ENCODE peak calls at places on chromosome 1, in four cellular contexts. D is GM12878, F is K562, I is HepG2. H is an unnamed sample.

GRCh38 chr1:45009956-45010854 is 919 bp downstream of the HECTD3 start:
- DNase-seq in F (peak), D (no peak), I (no peak), H (no peak)

GRCh38 chr1:44775930-44776748 is 799 bp downstream of the RPS8 start:
- DNase-seq in F (peak), I (no peak), D (no peak), H (no peak)

GRCh38 chr1:174023438-174023837 is 1.3 kb upstream of the RC3H1 start:
- DNase-seq in I (no peak), F (peak), D (no peak), H (no peak)

GRCh38 chr1:218683224-218683623 is 338.1 kb downstream of the TGFB2 start:
- DNase-seq in D (no peak), I (no peak), F (no peak), H (no peak)

GRCh38 chr1:110816945-110817344 is 56.0 kb upstream of the CD53 start:
- DNase-seq in D (no peak), I (no peak), F (no peak), H (no peak)

GRCh38 chr1:11784993-11785769 is 20.6 kb downstream of the MTHFR start:
- DNase-seq in D (no peak), I (peak), F (peak), H (peak)

GRCh38 chr1:116983112-116983511 is 18.4 kb upstream of the CD101 start:
- DNase-seq in D (no peak), I (no peak), F (no peak), H (no peak)

GRCh38 chr1:51293898-51294515 is 36.4 kb downstream of the TTC39A start:
- DNase-seq in D (no peak), I (no peak), F (no peak), H (no peak)

GRCh38 chr1:172024516-172024915 is 183.2 kb downstream of the DNM3 start:
- DNase-seq in F (no peak), D (no peak), I (no peak), H (no peak)

GRCh38 chr1:54804471-54805132 is 3.5 kb upstream of the TTC22 start:
- DNase-seq in I (no peak), F (no peak), D (no peak), H (no peak)
- TF ChIP-seq POLR2A in I (no peak), F (no peak), D (no peak), H (no peak)

DNA sequence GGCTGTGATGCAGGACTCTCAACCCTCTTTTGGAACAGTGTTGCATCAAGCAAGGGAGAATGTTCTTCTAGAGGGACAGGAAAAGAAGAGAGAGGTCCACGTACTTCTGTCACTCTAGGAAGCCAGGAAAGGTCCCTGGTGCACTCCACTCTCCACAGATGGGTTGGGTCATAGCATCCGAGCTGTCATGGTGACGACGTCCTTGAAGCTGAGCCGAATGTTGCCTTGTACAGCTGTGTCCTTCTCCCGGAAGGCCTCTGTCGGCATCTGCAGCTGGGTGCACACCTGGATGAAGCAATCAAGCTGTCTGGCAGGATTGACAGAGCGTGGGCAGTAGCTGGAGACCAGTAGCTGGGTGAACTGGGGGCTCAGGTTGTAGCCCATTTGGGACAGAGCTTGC is 12.5 kb downstream of the MDM4 start:
- DNase-seq in D (no peak), I (no peak), F (no peak), H (no peak)
- TF ChIP-seq CBX5 in D (no peak), I (no peak), F (no peak), H (no peak)

GRCh38 chr1:15523922-15524282 is at the start of gene CASP9:
- DNase-seq in F (no peak), D (no peak), I (no peak), H (no peak)
- TF ChIP-seq POLR2A in F (peak), D (peak), I (peak), H (peak)

GRCh38 chr1:37765937-37766664 is 1.2 kb upstream of the EPHA10 start:
- DNase-seq in I (no peak), F (peak), D (no peak), H (peak)
- TF ChIP-seq CBX5 in I (no peak), F (no peak), D (no peak), H (no peak)

DNA sequence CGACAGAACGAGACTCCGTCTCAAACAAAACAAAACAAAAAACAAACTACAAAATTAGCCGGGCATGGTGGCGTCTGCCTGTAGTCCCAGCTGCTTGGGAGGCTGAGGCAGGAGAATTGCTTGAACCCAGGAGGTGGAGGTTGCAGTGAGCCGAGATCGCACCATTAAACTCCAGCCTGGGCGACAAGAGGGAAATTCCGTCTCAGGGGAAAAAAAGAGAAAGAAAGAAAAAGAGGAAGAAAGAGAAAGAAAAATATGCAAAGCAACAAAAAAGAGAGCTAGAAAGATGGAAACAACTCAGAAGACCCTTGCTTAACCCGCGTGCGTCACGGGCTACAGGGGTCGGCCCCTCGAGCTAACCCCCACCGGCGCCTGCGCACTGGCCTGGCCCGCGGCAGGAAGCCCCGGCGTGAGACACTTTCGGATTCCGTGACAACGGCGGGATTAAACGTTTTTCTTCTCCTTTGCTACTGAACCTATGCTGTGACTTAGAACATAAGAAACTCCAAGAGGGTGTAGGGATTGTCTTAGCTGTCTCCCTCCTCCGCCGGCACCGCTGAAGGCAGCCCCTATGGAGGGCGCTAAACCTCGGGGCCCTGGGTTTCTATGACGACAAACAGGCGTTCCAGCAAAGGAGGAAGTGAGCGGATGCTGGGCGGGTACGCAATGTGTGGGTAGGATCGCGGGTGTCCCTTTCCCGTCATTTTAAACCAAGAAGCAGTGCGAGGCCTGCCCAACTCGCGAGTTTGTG is at the start of gene AXDND1:
- DNase-seq in D (peak), I (peak), F (peak), H (peak)
- TF ChIP-seq POLR2A in D (peak), I (peak), F (peak), H (no peak)

DNA sequence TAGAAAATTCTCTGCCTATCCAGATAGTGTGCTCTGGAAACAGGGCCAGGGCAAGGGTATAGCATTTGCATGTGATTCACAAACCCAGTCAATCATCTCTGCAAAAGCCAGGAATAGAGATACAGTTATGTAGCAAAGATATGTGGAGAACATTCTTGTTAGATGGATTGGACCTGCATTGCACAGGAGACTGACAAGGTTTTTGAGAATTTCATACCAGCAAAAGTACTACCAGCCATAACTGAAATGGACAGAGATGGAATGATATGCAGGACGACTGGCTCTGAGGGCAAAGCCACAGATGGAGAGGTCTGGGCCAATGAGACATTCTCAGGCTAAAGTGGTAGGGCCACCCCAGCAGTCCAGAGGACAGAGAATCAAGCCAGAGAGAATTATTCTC is 24.7 kb downstream of the SCMH1 start:
- DNase-seq in I (no peak), F (no peak), D (no peak), H (no peak)
- TF ChIP-seq CBX5 in I (no peak), F (no peak), D (no peak), H (no peak)

GRCh38 chr1:20498116-20498515 is 9.8 kb downstream of the MUL1 start:
- DNase-seq in F (no peak), D (no peak), I (no peak), H (no peak)

GRCh38 chr1:20493839-20494608 is 8.0 kb upstream of the CAMK2N1 start:
- DNase-seq in F (peak), D (peak), I (peak), H (peak)

GRCh38 chr1:20496241-20496661 is 10.2 kb upstream of the CAMK2N1 start:
- DNase-seq in F (no peak), D (no peak), I (peak), H (no peak)

GRCh38 chr1:20494609-20495311 is 8.8 kb upstream of the CAMK2N1 start:
- DNase-seq in D (no peak), F (no peak), I (no peak), H (no peak)

DNA sequence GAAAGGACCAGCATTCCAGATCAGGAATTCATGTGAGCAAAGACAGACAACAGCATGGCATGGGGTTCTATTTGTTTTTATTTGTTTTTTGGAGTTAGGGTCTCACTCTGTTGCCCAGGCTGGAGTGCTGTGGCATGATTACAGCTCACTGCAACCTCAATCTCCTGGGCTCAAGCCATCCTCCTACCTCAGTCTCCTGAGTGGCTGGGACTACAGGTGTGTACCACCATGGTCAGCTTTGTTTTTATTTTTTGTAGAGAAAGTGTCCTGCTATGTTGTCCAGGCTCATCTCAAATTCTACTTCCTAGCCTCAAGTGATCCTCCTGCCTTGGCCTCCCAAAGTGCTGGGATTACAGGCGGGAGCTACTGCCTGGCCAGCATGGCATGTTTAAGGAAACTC is 9.7 kb upstream of the CAMK2N1 start:
- DNase-seq in D (no peak), I (no peak), F (no peak), H (no peak)
- TF ChIP-seq POLR2A in D (no peak), I (no peak), F (no peak), H (no peak)

DNA sequence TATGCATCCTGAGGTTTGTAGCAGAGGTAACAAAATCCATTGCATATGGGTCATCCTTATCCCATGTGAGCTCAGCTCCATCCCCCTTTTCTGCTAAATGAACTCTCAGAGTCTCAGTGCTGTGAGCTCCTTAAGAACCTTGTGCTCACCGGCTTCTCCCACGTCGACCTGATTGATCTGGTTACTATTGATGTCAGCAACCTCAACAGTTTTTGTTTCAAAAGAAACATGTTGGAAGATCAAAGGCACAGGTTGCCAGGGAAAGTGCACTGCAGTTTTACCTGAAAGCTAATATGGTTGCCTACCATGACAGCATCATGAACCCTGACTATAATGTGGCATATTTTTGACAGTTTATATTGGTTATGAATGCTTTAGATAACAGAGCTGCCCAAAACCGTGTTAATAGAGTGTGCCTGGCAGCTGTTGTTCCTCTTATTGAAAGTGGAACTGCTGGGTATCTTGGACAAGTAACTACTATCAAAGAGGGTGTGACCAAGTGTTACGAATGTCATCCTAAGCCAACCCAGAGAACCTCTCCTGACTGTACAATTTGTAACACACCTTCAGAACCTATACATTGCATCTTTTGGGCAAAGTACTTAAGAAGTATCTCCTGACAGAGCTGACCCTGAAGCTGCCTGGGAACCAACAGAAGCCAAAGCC is 131.5 kb downstream of the HS2ST1 start:
- DNase-seq in D (no peak), F (no peak), I (no peak), H (no peak)
- TF ChIP-seq CBX5 in D (no peak), F (no peak), I (no peak), H (no peak)

GRCh38 chr1:150549496-150550221 is 451 bp downstream of the ADAMTSL4 start:
- DNase-seq in D (no peak), I (no peak), F (peak), H (no peak)
- TF ChIP-seq POLR2A in D (no peak), I (no peak), F (peak), H (no peak)

H was measured in H1.